ENCODE peak calls at places on chromosomes 13 and 19, in seven cellular contexts. Y, J, V, R, K, G and B are unnamed samples.

GRCh38 chr13:94534171-94534570 is 54.7 kb upstream of the DCT start:
- DNase-seq in Y (no peak), R (no peak), J (no peak), K (no peak), G (no peak), V (no peak), B (no peak)

GRCh38 chr19:18284710-18285430 is 3.4 kb upstream of the JUND start:
- DNase-seq in G (no peak), K (no peak), V (no peak), J (no peak), Y (no peak), R (no peak), B (no peak)

GRCh38 chr19:2998642-2999041 is 21.3 kb downstream of the TLE6 start:
- DNase-seq in J (no peak), K (no peak), G (no peak), Y (no peak), R (no peak), V (no peak), B (no peak)

GRCh38 chr13:105506463-105506862 is 1029.0 kb downstream of the EFNB2 start:
- DNase-seq in J (no peak), K (no peak), R (no peak), Y (no peak), G (no peak), V (no peak), B (no peak)

GRCh38 chr19:55113570-55114039 is 3.8 kb downstream of the PPP1R12C start:
- DNase-seq in K (peak), J (peak), Y (no peak), V (peak), R (peak), G (peak), B (peak)

GRCh38 chr13:25709088-25709487 is 337.3 kb downstream of the ATP8A2 start:
- DNase-seq in G (no peak), Y (no peak), J (no peak), K (no peak), R (no peak), V (no peak), B (no peak)

GRCh38 chr19:40217921-40218890 is at the start of gene TTC9B:
- DNase-seq in Y (no peak), R (no peak), K (peak), G (peak), J (peak), V (peak), B (peak)

GRCh38 chr19:15418112-15418587 is 638 bp downstream of the AKAP8L start:
- DNase-seq in V (no peak), K (no peak), R (no peak), G (no peak), J (peak), Y (no peak), B (no peak)

GRCh38 chr19:19659646-19660245 is 3.7 kb downstream of the ATP13A1 start:
- DNase-seq in G (no peak), J (no peak), R (no peak), Y (no peak), V (no peak), K (no peak), B (no peak)

GRCh38 chr19:8640402-8641004 is 10.1 kb downstream of the NFILZ start:
- DNase-seq in K (no peak), Y (no peak), G (no peak), R (peak), J (no peak), V (no peak), B (no peak)

GRCh38 chr13:39737047-39737446 is 81.6 kb downstream of the COG6 start:
- DNase-seq in R (no peak), J (no peak), G (no peak), K (no peak), Y (no peak), V (no peak), B (no peak)

DNA sequence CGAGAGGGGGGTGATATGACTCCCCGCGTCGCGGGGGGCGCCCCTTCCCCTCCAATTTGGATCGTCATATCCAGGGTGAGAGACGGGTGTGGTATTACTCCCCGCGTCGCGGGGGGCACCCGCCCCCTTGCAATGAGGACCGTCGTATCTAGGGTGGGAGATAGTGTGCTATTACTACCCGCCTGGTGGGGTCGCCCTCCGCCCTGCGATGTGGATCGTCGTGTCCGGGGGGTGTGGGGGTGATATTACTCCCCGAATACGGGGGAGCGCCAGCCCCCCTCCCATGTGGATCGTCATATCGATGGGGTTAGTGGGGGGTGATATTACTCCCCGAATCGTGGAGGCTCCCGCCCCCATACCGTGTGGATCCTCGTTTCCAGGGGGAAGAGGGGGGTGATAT is 29.2 kb upstream of the RGCC start:
- DNase-seq in K (peak), Y (no peak), R (no peak), J (peak), G (no peak), V (peak), B (peak)
- TF ChIP-seq CTCF in K (peak), Y (no peak), R (no peak), J (peak), G (no peak), V (peak), B (peak)

GRCh38 chr13:109196896-109197295 is 567.5 kb downstream of the MYO16 start:
- DNase-seq in K (peak), V (no peak), G (no peak), R (no peak), J (peak), Y (peak), B (peak)
- TF ChIP-seq CTCF in K (peak), V (peak), G (peak), R (no peak), J (peak), Y (peak), B (peak)

GRCh38 chr13:96141032-96141431 is 51.1 kb downstream of the HS6ST3 start:
- DNase-seq in K (no peak), V (no peak), G (peak), Y (no peak), J (peak), R (no peak), B (no peak)
- TF ChIP-seq CTCF in K (peak), V (no peak), G (peak), Y (peak), J (peak), R (no peak), B (peak)

GRCh38 chr19:27975419-27976005 is 1237.4 kb downstream of the UQCRFS1 start:
- DNase-seq in V (no peak), K (no peak), R (no peak), G (no peak), J (no peak), Y (no peak), B (no peak)

GRCh38 chr19:27971869-27972268 is 1241.1 kb downstream of the UQCRFS1 start:
- DNase-seq in R (no peak), J (no peak), Y (no peak), V (no peak), K (no peak), G (no peak), B (no peak)

GRCh38 chr19:27971071-27971470 is 1241.9 kb downstream of the UQCRFS1 start:
- DNase-seq in Y (no peak), K (peak), G (no peak), J (peak), R (no peak), V (no peak), B (peak)

GRCh38 chr19:27972291-27973040 is 1240.5 kb downstream of the UQCRFS1 start:
- DNase-seq in G (peak), V (no peak), Y (no peak), K (no peak), R (no peak), J (no peak), B (no peak)

DNA sequence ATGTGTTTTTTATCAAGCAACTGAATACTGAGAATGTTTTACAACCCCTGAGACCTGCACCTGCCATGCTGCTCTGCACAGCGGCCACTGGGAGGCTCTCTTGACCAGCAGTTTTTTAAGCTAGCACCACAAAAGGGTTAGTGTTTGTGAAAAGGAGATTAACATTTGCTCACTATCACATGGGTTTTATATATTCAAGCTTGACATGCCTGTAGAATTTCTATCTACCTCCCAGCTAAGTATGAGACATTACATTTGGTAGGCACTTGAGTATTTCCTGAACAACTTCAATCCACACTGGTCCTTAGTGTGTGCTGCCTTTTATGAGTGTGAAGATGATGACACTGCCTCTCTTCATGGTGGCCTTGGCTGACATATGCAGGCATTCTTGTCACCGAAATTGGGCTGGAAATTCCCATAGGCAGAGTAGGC is 1238.9 kb downstream of the UQCRFS1 start:
- DNase-seq in Y (no peak), R (no peak), K (peak), G (no peak), J (peak), V (peak), B (peak)
- TF ChIP-seq CTCF in Y (peak), R (no peak), K (peak), G (peak), J (peak), V (peak), B (peak)

GRCh38 chr13:26759156-26759906 is 1.3 kb downstream of the GPR12 start:
- DNase-seq in V (peak), J (peak), K (no peak), G (no peak), R (no peak), Y (no peak), B (no peak)

GRCh38 chr13:26760835-26761582 is 423 bp upstream of the GPR12 start:
- DNase-seq in R (no peak), V (no peak), K (no peak), J (peak), G (peak), Y (no peak), B (peak)

GRCh38 chr13:26758496-26759155 is 2.0 kb downstream of the GPR12 start:
- DNase-seq in Y (no peak), J (no peak), V (no peak), K (no peak), R (no peak), G (no peak), B (no peak)

GRCh38 chr13:26759907-26760834 is at the start of gene GPR12:
- DNase-seq in G (no peak), J (peak), V (peak), R (no peak), K (no peak), Y (no peak), B (peak)
- TF ChIP-seq CTCF in G (no peak), J (no peak), V (no peak), R (no peak), K (no peak), Y (no peak), B (no peak)

GRCh38 chr19:13902993-13903555 is 2.8 kb downstream of the BRME1 start:
- DNase-seq in R (no peak), Y (no peak), J (no peak), G (no peak), V (no peak), K (no peak), B (no peak)
- TF ChIP-seq CTCF in R (no peak), Y (peak), J (peak), G (no peak), V (no peak), K (peak), B (no peak)